ENCODE peak calls at places on chromosomes 16 and 17, in seven cellular contexts. R is HCT116, S is neural progenitor cell, O is IMR-90, N is transverse colon, L is esophagus squamous epithelium, M is OCI-LY7. P is an unnamed sample. For H3K36me3, the result is how much of the 10 kb centered on the place peaks cover.

GRCh38 chr17:55334285-55334684 is 69.5 kb downstream of the HLF start:
- DNase-seq in R (no peak), S (no peak), O (no peak), N (no peak), L (no peak), M (no peak), P (no peak)

GRCh38 chr17:46264456-46265198 is 30.3 kb upstream of the LRRC37A start:
- DNase-seq in R (no peak), S (no peak), O (peak), N (no peak), L (no peak), M (no peak), P (no peak)

GRCh38 chr17:41367426-41368075 is 2.1 kb downstream of the KRT33B start:
- DNase-seq in R (no peak), S (no peak), O (peak), N (no peak), L (no peak), M (no peak), P (no peak)

GRCh38 chr17:21686165-21687015 is 5.9 kb upstream of the KCNJ18 start:
- DNase-seq in R (no peak), S (no peak), O (no peak), N (no peak), L (no peak), M (no peak), P (peak)

GRCh38 chr17:45248132-45248936 is 13.6 kb downstream of the SPATA32 start:
- DNase-seq in R (no peak), S (peak), O (no peak), N (peak), L (no peak), M (peak), P (peak)

GRCh38 chr17:63946440-63947363 is 14.6 kb upstream of the CD79B start:
- DNase-seq in R (peak), S (peak), O (peak), N (peak), L (no peak), M (peak), P (peak)

GRCh38 chr17:42667088-42667951 is 8.2 kb downstream of the TUBG2 start:
- DNase-seq in R (peak), S (no peak), O (peak), N (peak), L (no peak), M (no peak), P (no peak)

GRCh38 chr16:57535680-57536305 is 578 bp downstream of the CCDC102A start:
- DNase-seq in R (peak), S (peak), O (peak), N (peak), L (no peak), M (peak), P (peak)

GRCh38 chr17:7293821-7294613 is 422 bp downstream of the YBX2 start:
- DNase-seq in R (no peak), S (peak), O (no peak), N (peak), L (no peak), M (no peak), P (no peak)

GRCh38 chr16:31455601-31456314 is 3.5 kb upstream of the ARMC5 start:
- DNase-seq in R (no peak), S (peak), O (no peak), N (no peak), L (no peak), M (peak), P (no peak)

GRCh38 chr17:48494335-48494734 is 36.5 kb downstream of the HOXB1 start:
- DNase-seq in R (no peak), S (no peak), O (peak), N (no peak), L (no peak), M (no peak), P (no peak)

GRCh38 chr17:40316571-40317344 is 7.8 kb downstream of the RARA start:
- DNase-seq in R (peak), S (peak), O (peak), N (peak), L (no peak), M (no peak), P (peak)

GRCh38 chr17:17493249-17493985 is 2.8 kb downstream of the RASD1 start:
- DNase-seq in R (no peak), S (peak), O (no peak), N (peak), L (no peak), M (no peak), P (no peak)

GRCh38 chr17:57330587-57330986 is 74.3 kb downstream of the MSI2 start:
- DNase-seq in R (no peak), S (no peak), O (no peak), N (no peak), L (no peak), M (no peak), P (no peak)

GRCh38 chr17:27552467-27552779 is 78.6 kb upstream of the LGALS9 start:
- DNase-seq in R (peak), S (no peak), O (peak), N (no peak), L (no peak), M (no peak), P (no peak)

GRCh38 chr17:64174686-64175456 is 44.9 kb upstream of the ERN1 start:
- DNase-seq in R (no peak), S (no peak), O (peak), N (no peak), L (no peak), M (no peak), P (no peak)

GRCh38 chr16:88856122-88856827 is 472 bp downstream of the GALNS start:
- DNase-seq in R (no peak), S (peak), O (no peak), N (peak), L (no peak), M (peak), P (peak)

GRCh38 chr16:14362774-14363371 is 267.2 kb downstream of the PARN start:
- DNase-seq in R (no peak), S (no peak), O (peak), N (no peak), L (no peak), M (no peak), P (no peak)

GRCh38 chr17:332023-332422 is 20.6 kb downstream of the RPH3AL start:
- DNase-seq in R (no peak), S (no peak), O (no peak), N (no peak), L (no peak), M (no peak), P (no peak)

GRCh38 chr17:50186661-50187402 is 14.6 kb downstream of the COL1A1 start:
- DNase-seq in R (no peak), S (no peak), O (peak), N (no peak), L (no peak), M (no peak), P (peak)

GRCh38 chr16:25868966-25869365 is 177.2 kb downstream of the HS3ST4 start:
- DNase-seq in R (no peak), S (no peak), O (no peak), N (no peak), L (no peak), M (no peak), P (no peak)

GRCh38 chr16:61936522-61936921 is 99.7 kb downstream of the CDH8 start:
- DNase-seq in R (no peak), S (peak), O (no peak), N (no peak), L (no peak), M (no peak), P (no peak)

GRCh38 chr17:27920569-27920968 is 27.4 kb upstream of the LYRM9 start:
- DNase-seq in R (no peak), S (no peak), O (no peak), N (no peak), L (no peak), M (no peak), P (no peak)

GRCh38 chr17:70355185-70355584 is 185.9 kb downstream of the KCNJ2 start:
- DNase-seq in R (no peak), S (no peak), O (peak), N (no peak), L (no peak), M (no peak), P (no peak)

GRCh38 chr16:50467943-50468748 is 80.0 kb upstream of the NKD1 start:
- DNase-seq in R (no peak), S (peak), O (no peak), N (peak), L (no peak), M (no peak), P (peak)

GRCh38 chr16:89248196-89249005 is 30.9 kb downstream of the ZNF778 start:
- DNase-seq in R (no peak), S (no peak), O (no peak), N (no peak), L (no peak), M (no peak), P (no peak)

GRCh38 chr17:28252436-28252835 is 66.6 kb upstream of the TMEM97 start:
- DNase-seq in R (no peak), S (no peak), O (peak), N (no peak), L (no peak), M (no peak), P (no peak)

GRCh38 chr16:70664325-70665112 is 18.2 kb downstream of the IL34 start:
- DNase-seq in R (no peak), S (no peak), O (no peak), N (no peak), L (no peak), M (no peak), P (peak)

GRCh38 chr17:35819456-35819855 is 10.2 kb downstream of the TAF15 start:
- DNase-seq in R (no peak), S (no peak), O (no peak), N (no peak), L (no peak), M (no peak), P (no peak)

GRCh38 chr17:48453447-48453846 is 23.4 kb upstream of the SKAP1 start:
- DNase-seq in R (no peak), S (no peak), O (no peak), N (no peak), L (no peak), M (peak), P (no peak)

GRCh38 chr17:41976142-41976768 is 9.7 kb downstream of the CNP start:
- DNase-seq in R (no peak), S (no peak), O (no peak), N (no peak), L (no peak), M (no peak), P (peak)

GRCh38 chr17:58344047-58344790 is 7.8 kb downstream of the SUPT4H1 start:
- DNase-seq in R (no peak), S (no peak), O (no peak), N (peak), L (peak), M (peak), P (no peak)

GRCh38 chr16:51577621-51578303 is 426.7 kb upstream of the SALL1 start:
- DNase-seq in R (no peak), S (peak), O (peak), N (no peak), L (no peak), M (no peak), P (no peak)

GRCh38 chr16:14097182-14097951 is 26.2 kb downstream of the MRTFB start:
- DNase-seq in R (peak), S (peak), O (no peak), N (peak), L (no peak), M (no peak), P (no peak)

GRCh38 chr17:67491009-67491677 is 114.1 kb downstream of the PITPNC1 start:
- DNase-seq in R (peak), S (peak), O (peak), N (peak), L (no peak), M (no peak), P (peak)

GRCh38 chr17:34146440-34147043 is 108.5 kb upstream of the CCL2 start:
- DNase-seq in R (no peak), S (peak), O (no peak), N (peak), L (no peak), M (peak), P (peak)

GRCh38 chr16:19696961-19697360 is 21.1 kb downstream of the KNOP1 start:
- DNase-seq in R (no peak), S (no peak), O (no peak), N (no peak), L (no peak), M (no peak), P (no peak)
- H3K4me3 ChIP-seq in R (no peak), S (no peak), O (no peak), N (no peak), L (no peak), M (no peak), P (no peak)

DNA sequence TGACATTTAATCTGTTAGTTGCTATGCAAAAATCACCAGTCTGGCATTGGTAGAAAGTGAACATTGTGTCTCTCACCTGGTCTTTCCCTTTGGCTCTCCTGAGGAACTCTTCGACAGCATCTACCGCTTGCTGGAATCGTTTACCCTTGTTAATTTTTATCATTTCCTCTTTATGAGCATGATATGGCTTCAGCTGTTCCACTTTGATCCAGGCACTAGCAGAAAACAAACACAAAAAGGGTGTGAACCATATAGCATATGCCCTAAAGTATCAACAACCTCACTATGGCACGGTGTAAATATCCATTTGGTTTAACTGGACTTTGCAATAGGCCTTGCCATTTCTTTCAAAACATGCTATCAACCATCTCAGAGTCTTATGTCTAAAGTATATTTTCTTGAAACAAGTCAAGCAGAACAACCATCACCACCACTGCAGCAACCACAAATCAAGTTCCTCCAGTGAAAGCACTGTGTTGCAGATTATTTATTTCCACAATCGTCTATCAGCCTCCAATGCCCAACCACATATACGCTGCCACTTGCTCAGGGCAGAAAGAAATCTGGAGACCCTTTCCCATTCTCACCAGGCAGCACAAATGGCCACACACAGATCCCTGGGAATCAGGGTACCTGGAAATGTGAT is 14.3 kb downstream of the GLYR1 start:
- DNase-seq in R (no peak), S (no peak), O (no peak), N (no peak), L (no peak), M (no peak), P (no peak)
- H3K36me3 ChIP-seq in R (half or more), S (under half), O (half or more), N (under half), L (half or more), M (half or more), P (half or more)

GRCh38 chr17:32155896-32156295 is 13.6 kb downstream of the RHOT1 start:
- DNase-seq in R (no peak), S (no peak), O (no peak), N (no peak), L (no peak), M (no peak), P (no peak)
- TF ChIP-seq CTCF in R (no peak), S (no peak), O (no peak), N (no peak), L (no peak), M (no peak), P (no peak)

GRCh38 chr16:79437764-79438728 is 162.5 kb downstream of the MAF start:
- DNase-seq in R (no peak), S (peak), O (no peak), N (no peak), L (no peak), M (no peak), P (no peak)
- H3K4me3 ChIP-seq in R (no peak), S (peak), O (no peak), N (no peak), L (peak), M (no peak), P (no peak)

GRCh38 chr16:1559446-1559975 is 26.0 kb downstream of the TMEM204 start:
- DNase-seq in R (no peak), S (no peak), O (no peak), N (no peak), L (no peak), M (no peak), P (no peak)
- H3K36me3 ChIP-seq in R (under half), S (under half), O (half or more), N (under half), L (half or more), M (under half), P (under half)

GRCh38 chr17:12965988-12966387 is 51.8 kb downstream of the ELAC2 start:
- DNase-seq in R (no peak), S (no peak), O (no peak), N (no peak), L (no peak), M (no peak), P (no peak)
- TF ChIP-seq CTCF in R (no peak), S (no peak), O (no peak), N (no peak), L (no peak), M (no peak), P (no peak)

GRCh38 chr16:28064706-28065249 is 1.3 kb upstream of the GSG1L start:
- DNase-seq in R (no peak), S (no peak), O (no peak), N (no peak), L (no peak), M (no peak), P (no peak)

GRCh38 chr16:28063047-28063521 is 430 bp downstream of the GSG1L start:
- DNase-seq in R (no peak), S (peak), O (peak), N (no peak), L (no peak), M (no peak), P (no peak)

GRCh38 chr16:28062261-28063046 is 1.1 kb downstream of the GSG1L start:
- DNase-seq in R (no peak), S (no peak), O (no peak), N (no peak), L (no peak), M (no peak), P (no peak)

GRCh38 chr16:28063611-28064061 is at the start of gene GSG1L:
- DNase-seq in R (no peak), S (peak), O (no peak), N (no peak), L (no peak), M (no peak), P (no peak)

GRCh38 chr16:28064150-28064549 is 636 bp upstream of the GSG1L start:
- DNase-seq in R (no peak), S (no peak), O (no peak), N (no peak), L (no peak), M (no peak), P (no peak)
- H3K4me3 ChIP-seq in R (no peak), S (no peak), O (no peak), N (no peak), L (no peak), M (no peak), P (no peak)

GRCh38 chr16:4385789-4386451 is 14.3 kb downstream of the VASN start:
- DNase-seq in R (no peak), S (no peak), O (no peak), N (no peak), L (no peak), M (no peak), P (no peak)
- H3K36me3 ChIP-seq in R (under half), S (under half), O (under half), N (under half), L (half or more), M (under half), P (half or more)